ENCODE peak calls at places on chromosomes 2 and 18, in ten cellular contexts. One of them, this sample, is unnamed. For H3K4me1, the result is how much of the 10 kb centered on the place peaks cover.

GRCh38 chr18:76256897-76257500 is 238.0 kb downstream of the ZNF516 start:
- DNase-seq in left lung: no peak
- DNase-seq in OCI-LY7: peak
- DNase-seq in DND-41: peak
- DNase-seq in ovary: peak
- DNase-seq in lower lobe of right lung: no peak
- DNase-seq in psoas muscle: no peak
- DNase-seq in tibial artery: no peak
- DNase-seq in lung: no peak
- DNase-seq in HCT116: peak
- DNase-seq in this sample: peak

GRCh38 chr18:26702023-26702422 is 153.7 kb upstream of the KCTD1 start:
- DNase-seq in left lung: no peak
- DNase-seq in OCI-LY7: no peak
- DNase-seq in DND-41: peak
- DNase-seq in ovary: no peak
- DNase-seq in lower lobe of right lung: no peak
- DNase-seq in psoas muscle: no peak
- DNase-seq in tibial artery: no peak
- DNase-seq in lung: no peak
- DNase-seq in HCT116: no peak
- DNase-seq in this sample: no peak

GRCh38 chr2:128362889-128363228 is 44.2 kb upstream of the HS6ST1 start:
- DNase-seq in left lung: no peak
- DNase-seq in OCI-LY7: no peak
- DNase-seq in DND-41: no peak
- DNase-seq in ovary: peak
- DNase-seq in lower lobe of right lung: no peak
- DNase-seq in psoas muscle: no peak
- DNase-seq in tibial artery: peak
- DNase-seq in lung: no peak
- DNase-seq in HCT116: no peak
- DNase-seq in this sample: no peak

GRCh38 chr2:217325810-217326209 is 465.9 kb upstream of the TNP1 start:
- DNase-seq in left lung: no peak
- DNase-seq in OCI-LY7: no peak
- DNase-seq in DND-41: no peak
- DNase-seq in ovary: no peak
- DNase-seq in lower lobe of right lung: no peak
- DNase-seq in psoas muscle: no peak
- DNase-seq in tibial artery: no peak
- DNase-seq in lung: no peak
- DNase-seq in HCT116: no peak
- DNase-seq in this sample: no peak

GRCh38 chr18:11146238-11146946 is 3.0 kb downstream of the PIEZO2 start:
- DNase-seq in left lung: no peak
- DNase-seq in OCI-LY7: no peak
- DNase-seq in DND-41: no peak
- DNase-seq in ovary: no peak
- DNase-seq in lower lobe of right lung: no peak
- DNase-seq in psoas muscle: no peak
- DNase-seq in tibial artery: no peak
- DNase-seq in lung: no peak
- DNase-seq in HCT116: no peak
- DNase-seq in this sample: no peak

GRCh38 chr2:233822781-233823730 is 31.3 kb downstream of the HJURP start:
- DNase-seq in left lung: no peak
- DNase-seq in OCI-LY7: no peak
- DNase-seq in DND-41: no peak
- DNase-seq in ovary: no peak
- DNase-seq in lower lobe of right lung: peak
- DNase-seq in psoas muscle: no peak
- DNase-seq in tibial artery: peak
- DNase-seq in lung: no peak
- DNase-seq in HCT116: no peak
- DNase-seq in this sample: no peak

GRCh38 chr18:57844319-57844718 is 41.2 kb upstream of the ATP8B1 start:
- DNase-seq in left lung: no peak
- DNase-seq in OCI-LY7: no peak
- DNase-seq in DND-41: no peak
- DNase-seq in ovary: no peak
- DNase-seq in lower lobe of right lung: no peak
- DNase-seq in psoas muscle: no peak
- DNase-seq in tibial artery: no peak
- DNase-seq in lung: no peak
- DNase-seq in HCT116: no peak
- DNase-seq in this sample: no peak

GRCh38 chr2:218888341-218888740 is 7.7 kb downstream of the WNT10A start:
- DNase-seq in left lung: no peak
- DNase-seq in OCI-LY7: no peak
- DNase-seq in DND-41: no peak
- DNase-seq in ovary: no peak
- DNase-seq in lower lobe of right lung: no peak
- DNase-seq in psoas muscle: no peak
- DNase-seq in tibial artery: peak
- DNase-seq in lung: no peak
- DNase-seq in HCT116: no peak
- DNase-seq in this sample: no peak

GRCh38 chr2:98911126-98911375 is 25.0 kb downstream of the CRACDL start:
- DNase-seq in left lung: peak
- DNase-seq in OCI-LY7: no peak
- DNase-seq in DND-41: no peak
- DNase-seq in ovary: no peak
- DNase-seq in lower lobe of right lung: no peak
- DNase-seq in psoas muscle: no peak
- DNase-seq in tibial artery: peak
- DNase-seq in lung: peak
- DNase-seq in HCT116: no peak
- DNase-seq in this sample: no peak

GRCh38 chr2:109147405-109147804 is 18.4 kb downstream of the SH3RF3 start:
- DNase-seq in left lung: no peak
- DNase-seq in OCI-LY7: no peak
- DNase-seq in DND-41: no peak
- DNase-seq in ovary: no peak
- DNase-seq in lower lobe of right lung: no peak
- DNase-seq in psoas muscle: no peak
- DNase-seq in tibial artery: no peak
- DNase-seq in lung: no peak
- DNase-seq in HCT116: no peak
- DNase-seq in this sample: no peak

GRCh38 chr2:101502095-101502494 is 27.2 kb upstream of the RFX8 start:
- DNase-seq in left lung: no peak
- DNase-seq in OCI-LY7: no peak
- DNase-seq in DND-41: peak
- DNase-seq in ovary: no peak
- DNase-seq in lower lobe of right lung: no peak
- DNase-seq in psoas muscle: no peak
- DNase-seq in tibial artery: no peak
- DNase-seq in lung: no peak
- DNase-seq in HCT116: no peak
- DNase-seq in this sample: no peak

DNA sequence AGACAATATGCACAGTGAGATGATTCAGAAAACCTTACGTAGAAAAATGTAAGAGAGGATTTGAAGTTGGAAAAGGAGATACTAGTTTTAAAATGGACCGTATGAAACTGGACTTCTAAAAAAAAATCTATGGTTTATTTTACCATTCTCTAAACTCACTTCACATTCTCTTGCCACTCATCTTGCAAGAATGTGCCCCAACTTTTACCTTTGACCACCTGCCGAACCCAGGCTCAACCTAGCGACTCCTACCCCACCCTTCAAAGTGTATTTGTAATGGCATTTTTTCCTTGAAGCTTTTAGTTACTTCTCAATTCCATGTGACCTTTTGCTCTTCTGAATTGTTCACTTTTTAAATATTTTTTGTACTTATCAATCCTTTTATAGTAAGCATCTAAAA is 160.8 kb downstream of the PHLPP1 start:
- DNase-seq in left lung: no peak
- DNase-seq in OCI-LY7: no peak
- DNase-seq in DND-41: no peak
- DNase-seq in ovary: no peak
- DNase-seq in lower lobe of right lung: no peak
- DNase-seq in psoas muscle: no peak
- DNase-seq in tibial artery: no peak
- DNase-seq in lung: no peak
- DNase-seq in HCT116: no peak
- DNase-seq in this sample: no peak
- H3K4me1 ChIP-seq in left lung: under half
- H3K4me1 ChIP-seq in OCI-LY7: under half
- H3K4me1 ChIP-seq in DND-41: under half
- H3K4me1 ChIP-seq in ovary: under half
- H3K4me1 ChIP-seq in lower lobe of right lung: under half
- H3K4me1 ChIP-seq in psoas muscle: under half
- H3K4me1 ChIP-seq in tibial artery: under half
- H3K4me1 ChIP-seq in lung: under half
- H3K4me1 ChIP-seq in HCT116: half or more
- H3K4me1 ChIP-seq in this sample: under half

GRCh38 chr2:64145760-64146159 is 1.5 kb upstream of the PELI1 start:
- DNase-seq in left lung: no peak
- DNase-seq in OCI-LY7: no peak
- DNase-seq in DND-41: no peak
- DNase-seq in ovary: no peak
- DNase-seq in lower lobe of right lung: no peak
- DNase-seq in psoas muscle: no peak
- DNase-seq in tibial artery: no peak
- DNase-seq in lung: no peak
- DNase-seq in HCT116: no peak
- DNase-seq in this sample: no peak

GRCh38 chr2:64143154-64144056 is 815 bp downstream of the PELI1 start:
- DNase-seq in left lung: no peak
- DNase-seq in OCI-LY7: peak
- DNase-seq in DND-41: peak
- DNase-seq in ovary: no peak
- DNase-seq in lower lobe of right lung: peak
- DNase-seq in psoas muscle: no peak
- DNase-seq in tibial artery: no peak
- DNase-seq in lung: no peak
- DNase-seq in HCT116: no peak
- DNase-seq in this sample: peak

GRCh38 chr2:64142817-64143153 is 1.4 kb downstream of the PELI1 start:
- DNase-seq in left lung: no peak
- DNase-seq in OCI-LY7: no peak
- DNase-seq in DND-41: no peak
- DNase-seq in ovary: no peak
- DNase-seq in lower lobe of right lung: no peak
- DNase-seq in psoas muscle: no peak
- DNase-seq in tibial artery: no peak
- DNase-seq in lung: no peak
- DNase-seq in HCT116: no peak
- DNase-seq in this sample: no peak

GRCh38 chr2:64145119-64145518 is 899 bp upstream of the PELI1 start:
- DNase-seq in left lung: no peak
- DNase-seq in OCI-LY7: no peak
- DNase-seq in DND-41: no peak
- DNase-seq in ovary: no peak
- DNase-seq in lower lobe of right lung: no peak
- DNase-seq in psoas muscle: no peak
- DNase-seq in tibial artery: no peak
- DNase-seq in lung: no peak
- DNase-seq in HCT116: no peak
- DNase-seq in this sample: no peak

GRCh38 chr2:64144057-64145013 is at the start of gene PELI1:
- DNase-seq in left lung: peak
- DNase-seq in OCI-LY7: peak
- DNase-seq in DND-41: peak
- DNase-seq in ovary: peak
- DNase-seq in lower lobe of right lung: peak
- DNase-seq in psoas muscle: peak
- DNase-seq in tibial artery: peak
- DNase-seq in lung: peak
- DNase-seq in HCT116: peak
- DNase-seq in this sample: peak
- TF ChIP-seq CTCF in left lung: no peak
- TF ChIP-seq CTCF in OCI-LY7: peak
- TF ChIP-seq CTCF in DND-41: peak
- TF ChIP-seq CTCF in ovary: no peak
- TF ChIP-seq CTCF in lower lobe of right lung: peak
- TF ChIP-seq CTCF in psoas muscle: peak
- TF ChIP-seq CTCF in tibial artery: peak
- TF ChIP-seq CTCF in lung: no peak
- TF ChIP-seq CTCF in HCT116: no peak
- TF ChIP-seq CTCF in this sample: peak

GRCh38 chr18:48963555-48964480 is 13.1 kb upstream of the SMAD7 start:
- DNase-seq in left lung: no peak
- DNase-seq in OCI-LY7: no peak
- DNase-seq in DND-41: no peak
- DNase-seq in ovary: no peak
- DNase-seq in lower lobe of right lung: no peak
- DNase-seq in psoas muscle: no peak
- DNase-seq in tibial artery: no peak
- DNase-seq in lung: no peak
- DNase-seq in HCT116: no peak
- DNase-seq in this sample: no peak
- H3K27ac ChIP-seq in left lung: peak
- H3K27ac ChIP-seq in OCI-LY7: no peak
- H3K27ac ChIP-seq in DND-41: no peak
- H3K27ac ChIP-seq in ovary: no peak
- H3K27ac ChIP-seq in lower lobe of right lung: peak
- H3K27ac ChIP-seq in psoas muscle: no peak
- H3K27ac ChIP-seq in tibial artery: peak
- H3K27ac ChIP-seq in lung: no peak
- H3K27ac ChIP-seq in HCT116: no peak
- H3K27ac ChIP-seq in this sample: no peak

GRCh38 chr18:48566588-48566987 is 27.8 kb downstream of the CTIF start:
- DNase-seq in left lung: no peak
- DNase-seq in OCI-LY7: no peak
- DNase-seq in DND-41: no peak
- DNase-seq in ovary: no peak
- DNase-seq in lower lobe of right lung: no peak
- DNase-seq in psoas muscle: no peak
- DNase-seq in tibial artery: no peak
- DNase-seq in lung: no peak
- DNase-seq in HCT116: no peak
- DNase-seq in this sample: no peak

GRCh38 chr18:48562075-48562474 is 23.2 kb downstream of the CTIF start:
- DNase-seq in left lung: no peak
- DNase-seq in OCI-LY7: no peak
- DNase-seq in DND-41: no peak
- DNase-seq in ovary: no peak
- DNase-seq in lower lobe of right lung: no peak
- DNase-seq in psoas muscle: no peak
- DNase-seq in tibial artery: no peak
- DNase-seq in lung: no peak
- DNase-seq in HCT116: no peak
- DNase-seq in this sample: no peak

GRCh38 chr18:48565105-48565504 is 26.3 kb downstream of the CTIF start:
- DNase-seq in left lung: no peak
- DNase-seq in OCI-LY7: no peak
- DNase-seq in DND-41: no peak
- DNase-seq in ovary: no peak
- DNase-seq in lower lobe of right lung: no peak
- DNase-seq in psoas muscle: no peak
- DNase-seq in tibial artery: no peak
- DNase-seq in lung: no peak
- DNase-seq in HCT116: no peak
- DNase-seq in this sample: no peak

GRCh38 chr18:48563027-48563426 is 24.2 kb downstream of the CTIF start:
- DNase-seq in left lung: no peak
- DNase-seq in OCI-LY7: no peak
- DNase-seq in DND-41: no peak
- DNase-seq in ovary: no peak
- DNase-seq in lower lobe of right lung: no peak
- DNase-seq in psoas muscle: no peak
- DNase-seq in tibial artery: peak
- DNase-seq in lung: no peak
- DNase-seq in HCT116: no peak
- DNase-seq in this sample: peak

GRCh38 chr18:48564139-48564538 is 25.3 kb downstream of the CTIF start:
- DNase-seq in left lung: no peak
- DNase-seq in OCI-LY7: no peak
- DNase-seq in DND-41: no peak
- DNase-seq in ovary: no peak
- DNase-seq in lower lobe of right lung: no peak
- DNase-seq in psoas muscle: no peak
- DNase-seq in tibial artery: no peak
- DNase-seq in lung: no peak
- DNase-seq in HCT116: no peak
- DNase-seq in this sample: no peak
- H3K4me1 ChIP-seq in left lung: under half
- H3K4me1 ChIP-seq in OCI-LY7: under half
- H3K4me1 ChIP-seq in DND-41: under half
- H3K4me1 ChIP-seq in ovary: under half
- H3K4me1 ChIP-seq in lower lobe of right lung: under half
- H3K4me1 ChIP-seq in psoas muscle: under half
- H3K4me1 ChIP-seq in tibial artery: half or more
- H3K4me1 ChIP-seq in lung: under half
- H3K4me1 ChIP-seq in HCT116: under half
- H3K4me1 ChIP-seq in this sample: under half

This sample was measured in adrenal gland.